ENCODE peak calls at places on chromosome 13, in nine cellular contexts. One of them, this sample, is unnamed.

GRCh38 chr13:41268764-41269163 is 5.4 kb upstream of the MTRF1 start:
- DNase-seq in ovary: no peak
- DNase-seq in germinal center: no peak
- DNase-seq in stimulated activated effector memory CD8-positive, alpha-beta T cell treated with anti-CD3 and anti-CD28 coated beads, Interleukin-12 subunit alpha, Interleukin-12 subunit beta, amount 100 ng/mL, for 72 hours: no peak
- DNase-seq in HEK293T: no peak
- DNase-seq in KG1: peak; percentile 12
- DNase-seq in activated CD8-positive, alpha-beta memory T cell treated with anti-CD3 and anti-CD28 coated beads for 4 hours: no peak
- DNase-seq in T-helper 9 cell: no peak
- DNase-seq in adrenal gland: no peak
- DNase-seq in this sample: no peak

GRCh38 chr13:99033814-99034213 is 56.0 kb upstream of the DOCK9 start:
- DNase-seq in ovary: no peak
- DNase-seq in germinal center: no peak
- DNase-seq in stimulated activated effector memory CD8-positive, alpha-beta T cell treated with anti-CD3 and anti-CD28 coated beads, Interleukin-12 subunit alpha, Interleukin-12 subunit beta, amount 100 ng/mL, for 72 hours: no peak
- DNase-seq in HEK293T: peak; percentile 23
- DNase-seq in KG1: no peak
- DNase-seq in activated CD8-positive, alpha-beta memory T cell treated with anti-CD3 and anti-CD28 coated beads for 4 hours: no peak
- DNase-seq in T-helper 9 cell: no peak
- DNase-seq in adrenal gland: no peak
- DNase-seq in this sample: peak; percentile 6

GRCh38 chr13:78602561-78603239 is 652 bp downstream of the POU4F1 start:
- DNase-seq in ovary: no peak
- DNase-seq in germinal center: peak; percentile 47
- DNase-seq in stimulated activated effector memory CD8-positive, alpha-beta T cell treated with anti-CD3 and anti-CD28 coated beads, Interleukin-12 subunit alpha, Interleukin-12 subunit beta, amount 100 ng/mL, for 72 hours: no peak
- DNase-seq in HEK293T: peak; percentile 63
- DNase-seq in KG1: no peak
- DNase-seq in activated CD8-positive, alpha-beta memory T cell treated with anti-CD3 and anti-CD28 coated beads for 4 hours: no peak
- DNase-seq in T-helper 9 cell: no peak
- DNase-seq in adrenal gland: no peak
- DNase-seq in this sample: no peak

GRCh38 chr13:30158774-30159445 is 148.4 kb downstream of the KATNAL1 start:
- DNase-seq in ovary: no peak
- DNase-seq in germinal center: no peak
- DNase-seq in stimulated activated effector memory CD8-positive, alpha-beta T cell treated with anti-CD3 and anti-CD28 coated beads, Interleukin-12 subunit alpha, Interleukin-12 subunit beta, amount 100 ng/mL, for 72 hours: no peak
- DNase-seq in HEK293T: no peak
- DNase-seq in KG1: no peak
- DNase-seq in activated CD8-positive, alpha-beta memory T cell treated with anti-CD3 and anti-CD28 coated beads for 4 hours: no peak
- DNase-seq in T-helper 9 cell: no peak
- DNase-seq in adrenal gland: peak; percentile 66
- DNase-seq in this sample: no peak

GRCh38 chr13:106573855-106574254 is 5.9 kb upstream of the ARGLU1 start:
- DNase-seq in ovary: peak; percentile 50
- DNase-seq in germinal center: no peak
- DNase-seq in stimulated activated effector memory CD8-positive, alpha-beta T cell treated with anti-CD3 and anti-CD28 coated beads, Interleukin-12 subunit alpha, Interleukin-12 subunit beta, amount 100 ng/mL, for 72 hours: no peak
- DNase-seq in HEK293T: no peak
- DNase-seq in KG1: no peak
- DNase-seq in activated CD8-positive, alpha-beta memory T cell treated with anti-CD3 and anti-CD28 coated beads for 4 hours: no peak
- DNase-seq in T-helper 9 cell: no peak
- DNase-seq in adrenal gland: no peak
- DNase-seq in this sample: no peak

GRCh38 chr13:99985243-99985874 is 3.8 kb downstream of the ZIC2 start:
- DNase-seq in ovary: peak; percentile 18
- DNase-seq in germinal center: no peak
- DNase-seq in stimulated activated effector memory CD8-positive, alpha-beta T cell treated with anti-CD3 and anti-CD28 coated beads, Interleukin-12 subunit alpha, Interleukin-12 subunit beta, amount 100 ng/mL, for 72 hours: no peak
- DNase-seq in HEK293T: no peak
- DNase-seq in KG1: no peak
- DNase-seq in activated CD8-positive, alpha-beta memory T cell treated with anti-CD3 and anti-CD28 coated beads for 4 hours: no peak
- DNase-seq in T-helper 9 cell: no peak
- DNase-seq in adrenal gland: no peak
- DNase-seq in this sample: no peak

GRCh38 chr13:71830736-71831135 is 36.3 kb downstream of the DACH1 start:
- DNase-seq in ovary: no peak
- DNase-seq in germinal center: no peak
- DNase-seq in stimulated activated effector memory CD8-positive, alpha-beta T cell treated with anti-CD3 and anti-CD28 coated beads, Interleukin-12 subunit alpha, Interleukin-12 subunit beta, amount 100 ng/mL, for 72 hours: no peak
- DNase-seq in HEK293T: no peak
- DNase-seq in KG1: no peak
- DNase-seq in activated CD8-positive, alpha-beta memory T cell treated with anti-CD3 and anti-CD28 coated beads for 4 hours: no peak
- DNase-seq in T-helper 9 cell: no peak
- DNase-seq in adrenal gland: no peak
- DNase-seq in this sample: no peak

GRCh38 chr13:64347662-64348061 is 2882.5 kb downstream of the PCDH9 start:
- DNase-seq in ovary: no peak
- DNase-seq in germinal center: no peak
- DNase-seq in stimulated activated effector memory CD8-positive, alpha-beta T cell treated with anti-CD3 and anti-CD28 coated beads, Interleukin-12 subunit alpha, Interleukin-12 subunit beta, amount 100 ng/mL, for 72 hours: no peak
- DNase-seq in HEK293T: no peak
- DNase-seq in KG1: no peak
- DNase-seq in activated CD8-positive, alpha-beta memory T cell treated with anti-CD3 and anti-CD28 coated beads for 4 hours: no peak
- DNase-seq in T-helper 9 cell: no peak
- DNase-seq in adrenal gland: no peak
- DNase-seq in this sample: no peak

GRCh38 chr13:62747152-62747551 is 1331.5 kb upstream of the PCDH20 start:
- DNase-seq in ovary: no peak
- DNase-seq in germinal center: no peak
- DNase-seq in stimulated activated effector memory CD8-positive, alpha-beta T cell treated with anti-CD3 and anti-CD28 coated beads, Interleukin-12 subunit alpha, Interleukin-12 subunit beta, amount 100 ng/mL, for 72 hours: no peak
- DNase-seq in HEK293T: no peak
- DNase-seq in KG1: no peak
- DNase-seq in activated CD8-positive, alpha-beta memory T cell treated with anti-CD3 and anti-CD28 coated beads for 4 hours: no peak
- DNase-seq in T-helper 9 cell: no peak
- DNase-seq in adrenal gland: no peak
- DNase-seq in this sample: no peak

GRCh38 chr13:49579501-49579900 is 5.9 kb downstream of the RCBTB1 start:
- DNase-seq in ovary: no peak
- DNase-seq in germinal center: no peak
- DNase-seq in stimulated activated effector memory CD8-positive, alpha-beta T cell treated with anti-CD3 and anti-CD28 coated beads, Interleukin-12 subunit alpha, Interleukin-12 subunit beta, amount 100 ng/mL, for 72 hours: no peak
- DNase-seq in HEK293T: no peak
- DNase-seq in KG1: no peak
- DNase-seq in activated CD8-positive, alpha-beta memory T cell treated with anti-CD3 and anti-CD28 coated beads for 4 hours: no peak
- DNase-seq in T-helper 9 cell: no peak
- DNase-seq in adrenal gland: no peak
- DNase-seq in this sample: no peak

GRCh38 chr13:40672310-40673060 is 6.0 kb upstream of the FOXO1 start:
- DNase-seq in ovary: no peak
- DNase-seq in germinal center: no peak
- DNase-seq in stimulated activated effector memory CD8-positive, alpha-beta T cell treated with anti-CD3 and anti-CD28 coated beads, Interleukin-12 subunit alpha, Interleukin-12 subunit beta, amount 100 ng/mL, for 72 hours: no peak
- DNase-seq in HEK293T: peak; percentile 46
- DNase-seq in KG1: no peak
- DNase-seq in activated CD8-positive, alpha-beta memory T cell treated with anti-CD3 and anti-CD28 coated beads for 4 hours: no peak
- DNase-seq in T-helper 9 cell: no peak
- DNase-seq in adrenal gland: no peak
- DNase-seq in this sample: no peak

GRCh38 chr13:30796132-30796832 is 60.9 kb downstream of the ALOX5AP start:
- DNase-seq in ovary: no peak
- DNase-seq in germinal center: peak; percentile 30
- DNase-seq in stimulated activated effector memory CD8-positive, alpha-beta T cell treated with anti-CD3 and anti-CD28 coated beads, Interleukin-12 subunit alpha, Interleukin-12 subunit beta, amount 100 ng/mL, for 72 hours: no peak
- DNase-seq in HEK293T: no peak
- DNase-seq in KG1: no peak
- DNase-seq in activated CD8-positive, alpha-beta memory T cell treated with anti-CD3 and anti-CD28 coated beads for 4 hours: no peak
- DNase-seq in T-helper 9 cell: no peak
- DNase-seq in adrenal gland: peak; percentile 66
- DNase-seq in this sample: no peak

GRCh38 chr13:66665991-66666390 is 564.1 kb downstream of the PCDH9 start:
- DNase-seq in ovary: no peak
- DNase-seq in germinal center: no peak
- DNase-seq in stimulated activated effector memory CD8-positive, alpha-beta T cell treated with anti-CD3 and anti-CD28 coated beads, Interleukin-12 subunit alpha, Interleukin-12 subunit beta, amount 100 ng/mL, for 72 hours: no peak
- DNase-seq in HEK293T: peak; percentile 55
- DNase-seq in KG1: no peak
- DNase-seq in activated CD8-positive, alpha-beta memory T cell treated with anti-CD3 and anti-CD28 coated beads for 4 hours: no peak
- DNase-seq in T-helper 9 cell: no peak
- DNase-seq in adrenal gland: peak; percentile 93
- DNase-seq in this sample: peak; percentile 91

GRCh38 chr13:23776698-23777570 is 112.3 kb downstream of the MIPEP start:
- DNase-seq in ovary: no peak
- DNase-seq in germinal center: peak; percentile 14
- DNase-seq in stimulated activated effector memory CD8-positive, alpha-beta T cell treated with anti-CD3 and anti-CD28 coated beads, Interleukin-12 subunit alpha, Interleukin-12 subunit beta, amount 100 ng/mL, for 72 hours: no peak
- DNase-seq in HEK293T: no peak
- DNase-seq in KG1: no peak
- DNase-seq in activated CD8-positive, alpha-beta memory T cell treated with anti-CD3 and anti-CD28 coated beads for 4 hours: no peak
- DNase-seq in T-helper 9 cell: no peak
- DNase-seq in adrenal gland: no peak
- DNase-seq in this sample: no peak

GRCh38 chr13:100733261-100733660 is 58.7 kb upstream of the TMTC4 start:
- DNase-seq in ovary: no peak
- DNase-seq in germinal center: no peak
- DNase-seq in stimulated activated effector memory CD8-positive, alpha-beta T cell treated with anti-CD3 and anti-CD28 coated beads, Interleukin-12 subunit alpha, Interleukin-12 subunit beta, amount 100 ng/mL, for 72 hours: no peak
- DNase-seq in HEK293T: no peak
- DNase-seq in KG1: no peak
- DNase-seq in activated CD8-positive, alpha-beta memory T cell treated with anti-CD3 and anti-CD28 coated beads for 4 hours: no peak
- DNase-seq in T-helper 9 cell: no peak
- DNase-seq in adrenal gland: no peak
- DNase-seq in this sample: peak; percentile 16

GRCh38 chr13:27607125-27607524 is 13.2 kb downstream of the LNX2 start:
- DNase-seq in ovary: no peak
- DNase-seq in germinal center: no peak
- DNase-seq in stimulated activated effector memory CD8-positive, alpha-beta T cell treated with anti-CD3 and anti-CD28 coated beads, Interleukin-12 subunit alpha, Interleukin-12 subunit beta, amount 100 ng/mL, for 72 hours: no peak
- DNase-seq in HEK293T: no peak
- DNase-seq in KG1: no peak
- DNase-seq in activated CD8-positive, alpha-beta memory T cell treated with anti-CD3 and anti-CD28 coated beads for 4 hours: no peak
- DNase-seq in T-helper 9 cell: no peak
- DNase-seq in adrenal gland: peak; percentile 20
- DNase-seq in this sample: no peak

GRCh38 chr13:50156140-50156539 is 140.9 kb downstream of the KCNRG start:
- DNase-seq in ovary: no peak
- DNase-seq in germinal center: no peak
- DNase-seq in stimulated activated effector memory CD8-positive, alpha-beta T cell treated with anti-CD3 and anti-CD28 coated beads, Interleukin-12 subunit alpha, Interleukin-12 subunit beta, amount 100 ng/mL, for 72 hours: no peak
- DNase-seq in HEK293T: no peak
- DNase-seq in KG1: no peak
- DNase-seq in activated CD8-positive, alpha-beta memory T cell treated with anti-CD3 and anti-CD28 coated beads for 4 hours: no peak
- DNase-seq in T-helper 9 cell: no peak
- DNase-seq in adrenal gland: peak; percentile 61
- DNase-seq in this sample: no peak

GRCh38 chr13:75968103-75968838 is 332.1 kb downstream of the LMO7 start:
- DNase-seq in ovary: no peak
- DNase-seq in germinal center: no peak
- DNase-seq in stimulated activated effector memory CD8-positive, alpha-beta T cell treated with anti-CD3 and anti-CD28 coated beads, Interleukin-12 subunit alpha, Interleukin-12 subunit beta, amount 100 ng/mL, for 72 hours: no peak
- DNase-seq in HEK293T: no peak
- DNase-seq in KG1: no peak
- DNase-seq in activated CD8-positive, alpha-beta memory T cell treated with anti-CD3 and anti-CD28 coated beads for 4 hours: no peak
- DNase-seq in T-helper 9 cell: no peak
- DNase-seq in adrenal gland: no peak
- DNase-seq in this sample: no peak

GRCh38 chr13:98406475-98406874 is 170.4 kb downstream of the STK24 start:
- DNase-seq in ovary: no peak
- DNase-seq in germinal center: no peak
- DNase-seq in stimulated activated effector memory CD8-positive, alpha-beta T cell treated with anti-CD3 and anti-CD28 coated beads, Interleukin-12 subunit alpha, Interleukin-12 subunit beta, amount 100 ng/mL, for 72 hours: no peak
- DNase-seq in HEK293T: no peak
- DNase-seq in KG1: no peak
- DNase-seq in activated CD8-positive, alpha-beta memory T cell treated with anti-CD3 and anti-CD28 coated beads for 4 hours: no peak
- DNase-seq in T-helper 9 cell: no peak
- DNase-seq in adrenal gland: no peak
- DNase-seq in this sample: no peak

GRCh38 chr13:101649490-101650126 is 197.1 kb downstream of the ITGBL1 start:
- DNase-seq in ovary: no peak
- DNase-seq in germinal center: no peak
- DNase-seq in stimulated activated effector memory CD8-positive, alpha-beta T cell treated with anti-CD3 and anti-CD28 coated beads, Interleukin-12 subunit alpha, Interleukin-12 subunit beta, amount 100 ng/mL, for 72 hours: no peak
- DNase-seq in HEK293T: no peak
- DNase-seq in KG1: no peak
- DNase-seq in activated CD8-positive, alpha-beta memory T cell treated with anti-CD3 and anti-CD28 coated beads for 4 hours: no peak
- DNase-seq in T-helper 9 cell: no peak
- DNase-seq in adrenal gland: no peak
- DNase-seq in this sample: no peak

GRCh38 chr13:87677334-87678234 is 6.4 kb downstream of the SLITRK5 start:
- DNase-seq in ovary: peak; percentile 11
- DNase-seq in germinal center: no peak
- DNase-seq in stimulated activated effector memory CD8-positive, alpha-beta T cell treated with anti-CD3 and anti-CD28 coated beads, Interleukin-12 subunit alpha, Interleukin-12 subunit beta, amount 100 ng/mL, for 72 hours: no peak
- DNase-seq in HEK293T: peak; percentile 49
- DNase-seq in KG1: no peak
- DNase-seq in activated CD8-positive, alpha-beta memory T cell treated with anti-CD3 and anti-CD28 coated beads for 4 hours: no peak
- DNase-seq in T-helper 9 cell: no peak
- DNase-seq in adrenal gland: no peak
- DNase-seq in this sample: no peak

GRCh38 chr13:28324181-28324789 is 170.6 kb downstream of the FLT1 start:
- DNase-seq in ovary: no peak
- DNase-seq in germinal center: peak; percentile 66
- DNase-seq in stimulated activated effector memory CD8-positive, alpha-beta T cell treated with anti-CD3 and anti-CD28 coated beads, Interleukin-12 subunit alpha, Interleukin-12 subunit beta, amount 100 ng/mL, for 72 hours: peak; percentile 65
- DNase-seq in HEK293T: peak; percentile 72
- DNase-seq in KG1: peak; percentile 60
- DNase-seq in activated CD8-positive, alpha-beta memory T cell treated with anti-CD3 and anti-CD28 coated beads for 4 hours: peak; percentile 6
- DNase-seq in T-helper 9 cell: peak; percentile 18
- DNase-seq in adrenal gland: peak; percentile 55
- DNase-seq in this sample: no peak

GRCh38 chr13:109146912-109147624 is 517.7 kb downstream of the MYO16 start:
- DNase-seq in ovary: no peak
- DNase-seq in germinal center: no peak
- DNase-seq in stimulated activated effector memory CD8-positive, alpha-beta T cell treated with anti-CD3 and anti-CD28 coated beads, Interleukin-12 subunit alpha, Interleukin-12 subunit beta, amount 100 ng/mL, for 72 hours: no peak
- DNase-seq in HEK293T: no peak
- DNase-seq in KG1: no peak
- DNase-seq in activated CD8-positive, alpha-beta memory T cell treated with anti-CD3 and anti-CD28 coated beads for 4 hours: no peak
- DNase-seq in T-helper 9 cell: no peak
- DNase-seq in adrenal gland: peak; percentile 55
- DNase-seq in this sample: no peak

GRCh38 chr13:29802621-29803020 is 47.8 kb downstream of the UBL3 start:
- DNase-seq in ovary: no peak
- DNase-seq in germinal center: no peak
- DNase-seq in stimulated activated effector memory CD8-positive, alpha-beta T cell treated with anti-CD3 and anti-CD28 coated beads, Interleukin-12 subunit alpha, Interleukin-12 subunit beta, amount 100 ng/mL, for 72 hours: no peak
- DNase-seq in HEK293T: no peak
- DNase-seq in KG1: no peak
- DNase-seq in activated CD8-positive, alpha-beta memory T cell treated with anti-CD3 and anti-CD28 coated beads for 4 hours: no peak
- DNase-seq in T-helper 9 cell: no peak
- DNase-seq in adrenal gland: no peak
- DNase-seq in this sample: no peak

GRCh38 chr13:25784119-25784518 is 267.7 kb downstream of the SHISA2 start:
- DNase-seq in ovary: no peak
- DNase-seq in germinal center: no peak
- DNase-seq in stimulated activated effector memory CD8-positive, alpha-beta T cell treated with anti-CD3 and anti-CD28 coated beads, Interleukin-12 subunit alpha, Interleukin-12 subunit beta, amount 100 ng/mL, for 72 hours: no peak
- DNase-seq in HEK293T: no peak
- DNase-seq in KG1: no peak
- DNase-seq in activated CD8-positive, alpha-beta memory T cell treated with anti-CD3 and anti-CD28 coated beads for 4 hours: no peak
- DNase-seq in T-helper 9 cell: no peak
- DNase-seq in adrenal gland: no peak
- DNase-seq in this sample: no peak

GRCh38 chr13:29266261-29266660 is 329.2 kb downstream of the SLC7A1 start:
- DNase-seq in ovary: no peak
- DNase-seq in germinal center: no peak
- DNase-seq in stimulated activated effector memory CD8-positive, alpha-beta T cell treated with anti-CD3 and anti-CD28 coated beads, Interleukin-12 subunit alpha, Interleukin-12 subunit beta, amount 100 ng/mL, for 72 hours: no peak
- DNase-seq in HEK293T: no peak
- DNase-seq in KG1: no peak
- DNase-seq in activated CD8-positive, alpha-beta memory T cell treated with anti-CD3 and anti-CD28 coated beads for 4 hours: no peak
- DNase-seq in T-helper 9 cell: no peak
- DNase-seq in adrenal gland: no peak
- DNase-seq in this sample: no peak

GRCh38 chr13:47661076-47661475 is 340.0 kb downstream of the SUCLA2 start:
- DNase-seq in ovary: no peak
- DNase-seq in germinal center: no peak
- DNase-seq in stimulated activated effector memory CD8-positive, alpha-beta T cell treated with anti-CD3 and anti-CD28 coated beads, Interleukin-12 subunit alpha, Interleukin-12 subunit beta, amount 100 ng/mL, for 72 hours: no peak
- DNase-seq in HEK293T: no peak
- DNase-seq in KG1: no peak
- DNase-seq in activated CD8-positive, alpha-beta memory T cell treated with anti-CD3 and anti-CD28 coated beads for 4 hours: no peak
- DNase-seq in T-helper 9 cell: no peak
- DNase-seq in adrenal gland: no peak
- DNase-seq in this sample: no peak

GRCh38 chr13:107832521-107833095 is 382.7 kb downstream of the LIG4 start:
- DNase-seq in ovary: no peak
- DNase-seq in germinal center: no peak
- DNase-seq in stimulated activated effector memory CD8-positive, alpha-beta T cell treated with anti-CD3 and anti-CD28 coated beads, Interleukin-12 subunit alpha, Interleukin-12 subunit beta, amount 100 ng/mL, for 72 hours: no peak
- DNase-seq in HEK293T: no peak
- DNase-seq in KG1: no peak
- DNase-seq in activated CD8-positive, alpha-beta memory T cell treated with anti-CD3 and anti-CD28 coated beads for 4 hours: no peak
- DNase-seq in T-helper 9 cell: no peak
- DNase-seq in adrenal gland: no peak
- DNase-seq in this sample: no peak

GRCh38 chr13:29754486-29754806 is 96.0 kb downstream of the UBL3 start:
- DNase-seq in ovary: no peak
- DNase-seq in germinal center: no peak
- DNase-seq in stimulated activated effector memory CD8-positive, alpha-beta T cell treated with anti-CD3 and anti-CD28 coated beads, Interleukin-12 subunit alpha, Interleukin-12 subunit beta, amount 100 ng/mL, for 72 hours: no peak
- DNase-seq in HEK293T: no peak
- DNase-seq in KG1: no peak
- DNase-seq in activated CD8-positive, alpha-beta memory T cell treated with anti-CD3 and anti-CD28 coated beads for 4 hours: no peak
- DNase-seq in T-helper 9 cell: no peak
- DNase-seq in adrenal gland: peak; percentile 16
- DNase-seq in this sample: no peak